ENCODE peak calls at places on chromosomes 16 and 17, in seven cellular contexts. Y is Calu3, O is GM04504, Z is cardiac muscle cell, C is substantia nigra, V is HEK293T, U is endodermal cell. P is an unnamed sample.

GRCh38 chr17:32903774-32904673 is 23.9 kb upstream of the TMEM98 start:
- DNase-seq in Z (no peak), U (no peak), V (no peak), C (no peak), O (no peak), Y (no peak), P (no peak)

GRCh38 chr17:81097134-81097942 is 62.4 kb downstream of the BAIAP2 start:
- DNase-seq in V (peak), O (peak), C (peak), Y (peak), U (peak), Z (peak), P (peak)

GRCh38 chr17:68512967-68513474 is 791 bp downstream of the PRKAR1A start:
- DNase-seq in Z (peak), V (peak), O (peak), U (peak), Y (peak), C (no peak), P (no peak)

GRCh38 chr17:2853722-2854580 is 57.7 kb downstream of the RAP1GAP2 start:
- DNase-seq in Z (peak), V (peak), C (no peak), U (peak), Y (peak), O (no peak), P (peak)

GRCh38 chr17:73640691-73641090 is 3.6 kb downstream of the SDK2 start:
- DNase-seq in C (no peak), U (peak), V (no peak), Y (no peak), Z (no peak), O (no peak), P (no peak)

GRCh38 chr17:49924589-49924988 is 44.4 kb upstream of the DLX4 start:
- DNase-seq in C (no peak), Y (no peak), O (no peak), U (no peak), V (no peak), Z (no peak), P (no peak)

GRCh38 chr16:88601313-88602036 is 31.3 kb downstream of the ZC3H18 start:
- DNase-seq in C (no peak), O (no peak), Y (no peak), V (no peak), U (no peak), Z (no peak), P (no peak)

GRCh38 chr17:34391241-34391640 is 28.2 kb upstream of the CCL1 start:
- DNase-seq in Z (no peak), C (no peak), O (no peak), Y (no peak), V (no peak), U (no peak), P (no peak)

GRCh38 chr17:927611-928461 is 51.7 kb downstream of the NXN start:
- DNase-seq in Y (no peak), Z (no peak), O (peak), U (peak), C (no peak), V (no peak), P (no peak)